ENCODE peak calls at places on chromosome 13, in ten cellular contexts. H is skeletal muscle cell; L is uterus; A is fibroblast of the conjunctiva; E is transverse colon; R is activated T-cell treated with anti-CD3 and anti-CD28 coated beads, Interleukin-2, amount 50 U/mL, for 24 hours; X is activated CD4-positive, CD25-positive, alpha-beta regulatory T cell treated with anti-CD3 and anti-CD28 coated beads, Interleukin-2, amount 50 U/mL, for 72 hours; N is hepatocyte; T is Caki2; B is mesothelial cell of epicardium. G is an unnamed sample.

GRCh38 chr13:92488249-92488845 is 738.3 kb upstream of the GPC6 start:
- DNase-seq in N (no peak), A (no peak), E (no peak), H (no peak), R (no peak), T (no peak), B (no peak), X (no peak), L (no peak), G (no peak)

GRCh38 chr13:72565893-72566292 is 161.5 kb downstream of the MZT1 start:
- DNase-seq in L (no peak), A (peak), B (no peak), T (peak), E (no peak), N (peak), H (no peak), R (no peak), X (no peak), G (peak)

GRCh38 chr13:48009298-48009697 is 8.2 kb upstream of the SUCLA2 start:
- DNase-seq in B (no peak), T (no peak), X (no peak), L (no peak), E (peak), A (peak), N (no peak), R (no peak), H (peak), G (no peak)

GRCh38 chr13:88176231-88176630 is 505.1 kb downstream of the SLITRK5 start:
- DNase-seq in R (no peak), X (no peak), B (no peak), H (no peak), L (no peak), N (no peak), A (no peak), T (no peak), E (no peak), G (no peak)

GRCh38 chr13:41645313-41645712 is 188.0 kb downstream of the RGCC start:
- DNase-seq in A (peak), H (peak), B (no peak), X (no peak), L (peak), E (no peak), T (no peak), N (peak), R (no peak), G (no peak)

GRCh38 chr13:38821753-38822551 is 135.1 kb downstream of the FREM2 start:
- DNase-seq in H (no peak), E (no peak), X (no peak), R (no peak), L (no peak), A (no peak), N (no peak), B (no peak), T (no peak), G (no peak)

GRCh38 chr13:73059460-73060250 is 850 bp downstream of the KLF5 start:
- DNase-seq in N (peak), T (no peak), E (no peak), B (peak), R (peak), A (no peak), H (no peak), L (peak), X (peak), G (peak)

GRCh38 chr13:46341112-46341711 is 45.8 kb downstream of the RUBCNL start:
- DNase-seq in B (no peak), X (no peak), A (peak), L (no peak), E (no peak), R (no peak), T (peak), H (peak), N (no peak), G (no peak)

GRCh38 chr13:76991796-76992547 is at the start of gene CLN5:
- DNase-seq in H (peak), N (peak), E (peak), X (peak), T (peak), L (peak), R (peak), B (peak), A (peak), G (peak)

GRCh38 chr13:97878421-97879375 is 74.8 kb upstream of the IPO5 start:
- DNase-seq in A (no peak), X (no peak), T (peak), B (no peak), H (no peak), R (no peak), N (no peak), L (no peak), E (no peak), G (no peak)

GRCh38 chr13:113032291-113032690 is 63.3 kb downstream of the MCF2L start:
- DNase-seq in T (no peak), N (no peak), R (no peak), B (no peak), X (no peak), A (no peak), L (no peak), H (no peak), E (no peak), G (no peak)

GRCh38 chr13:40191186-40191980 is 475.1 kb downstream of the FOXO1 start:
- DNase-seq in A (no peak), E (no peak), B (no peak), R (no peak), L (no peak), T (no peak), H (no peak), X (no peak), N (peak), G (no peak)

GRCh38 chr13:42924290-42924803 is 67.7 kb downstream of the EPSTI1 start:
- DNase-seq in R (no peak), A (no peak), E (no peak), X (no peak), B (no peak), T (no peak), L (no peak), H (no peak), N (no peak), G (no peak)

GRCh38 chr13:33401238-33401637 is 115.7 kb upstream of the STARD13 start:
- DNase-seq in H (no peak), T (no peak), B (no peak), X (no peak), A (no peak), L (no peak), N (no peak), R (no peak), E (peak), G (no peak)

GRCh38 chr13:94859812-94860210 is 147.5 kb upstream of the SOX21 start:
- DNase-seq in R (no peak), T (no peak), A (no peak), B (no peak), E (no peak), N (no peak), L (no peak), H (no peak), X (no peak), G (no peak)

GRCh38 chr13:23657056-23657455 is 86.8 kb downstream of the TNFRSF19 start:
- DNase-seq in A (no peak), X (no peak), H (no peak), E (no peak), B (no peak), L (no peak), R (no peak), T (no peak), N (no peak), G (no peak)

GRCh38 chr13:106471957-106472543 is 63.4 kb downstream of the EFNB2 start:
- DNase-seq in H (peak), A (peak), L (peak), T (peak), E (peak), B (no peak), R (no peak), X (no peak), N (peak), G (peak)

GRCh38 chr13:45349438-45349837 is 8.5 kb upstream of the TPT1 start:
- DNase-seq in A (no peak), H (no peak), E (no peak), R (no peak), L (no peak), X (no peak), T (no peak), B (no peak), N (no peak), G (no peak)

GRCh38 chr13:99176309-99177276 is 24.1 kb upstream of the UBAC2 start:
- DNase-seq in B (peak), E (peak), R (peak), A (peak), H (no peak), L (peak), X (peak), N (peak), T (peak), G (peak)

GRCh38 chr13:100789481-100789880 is 114.9 kb upstream of the TMTC4 start:
- DNase-seq in T (no peak), B (no peak), X (no peak), L (no peak), R (no peak), H (peak), A (no peak), E (no peak), N (peak), G (no peak)

GRCh38 chr13:105278797-105279425 is 1256.6 kb downstream of the EFNB2 start:
- DNase-seq in L (no peak), H (no peak), R (no peak), T (no peak), B (no peak), X (no peak), E (no peak), A (no peak), N (peak), G (peak)

GRCh38 chr13:49517461-49517860 is 21.7 kb downstream of the PHF11 start:
- DNase-seq in A (no peak), T (no peak), N (peak), X (no peak), L (no peak), R (no peak), E (no peak), B (no peak), H (no peak), G (peak)

G was measured in neural progenitor cell.